ENCODE peak calls at places on chromosomes 4 and X, in ten cellular contexts. I is mucosa of descending colon, M is cardiac muscle cell, R is MCF 10A, A is NCI-H1930, W is ACHN, O is body of pancreas, Y is pancreas, Q is GM03348, E is lung microvascular endothelial cell. B is an unnamed sample.

GRCh38 chr4:147550626-147551250 is 66.5 kb upstream of the TMEM184C start:
- DNase-seq in M (peak), R (peak), Q (peak), E (peak), I (no peak), A (no peak), Y (no peak), O (no peak), W (peak), B (no peak)

GRCh38 chr4:185210102-185210981 is 944 bp downstream of the SNX25 start:
- DNase-seq in O (peak), E (peak), M (peak), R (peak), Y (peak), W (peak), Q (peak), I (peak), A (no peak), B (peak)

GRCh38 chrX:44708470-44708869 is 135.4 kb upstream of the DUSP21 start:
- DNase-seq in E (no peak), W (no peak), O (no peak), I (no peak), R (no peak), M (no peak), Q (no peak), A (no peak), Y (no peak), B (no peak)

GRCh38 chrX:118935352-118935751 is 39.1 kb upstream of the LONRF3 start:
- DNase-seq in R (no peak), W (no peak), M (no peak), I (no peak), E (no peak), Q (no peak), Y (no peak), A (no peak), O (no peak), B (no peak)

GRCh38 chr4:117327491-117327890 is 242.1 kb upstream of the TRAM1L1 start:
- DNase-seq in R (no peak), I (no peak), Q (no peak), O (no peak), M (no peak), A (no peak), W (peak), Y (no peak), E (no peak), B (no peak)

GRCh38 chr4:56468097-56468422 is 643 bp downstream of the SRP72 start:
- DNase-seq in Q (no peak), R (peak), M (peak), O (peak), E (peak), A (no peak), Y (peak), W (peak), I (no peak), B (peak)

GRCh38 chrX:130117166-130117565 is 6.9 kb upstream of the ELF4 start:
- DNase-seq in A (no peak), O (no peak), I (no peak), E (no peak), Q (no peak), Y (no peak), M (no peak), R (no peak), W (no peak), B (no peak)

GRCh38 chrX:135741192-135741715 is 26.7 kb downstream of the CT45A3 start:
- DNase-seq in O (no peak), A (no peak), R (no peak), M (no peak), Q (no peak), W (no peak), I (no peak), Y (no peak), E (no peak), B (no peak)

GRCh38 chrX:15751160-15751819 is 13.2 kb downstream of the CA5B start:
- DNase-seq in R (no peak), I (no peak), Y (no peak), A (no peak), E (peak), M (no peak), O (no peak), Q (peak), W (no peak), B (no peak)

GRCh38 chrX:119790977-119791436 is 423 bp downstream of the RPL39 start:
- DNase-seq in M (peak), A (no peak), E (peak), W (peak), I (peak), Y (peak), R (peak), O (peak), Q (peak), B (peak)

GRCh38 chrX:10086683-10087082 is 70.1 kb upstream of the CLCN4 start:
- DNase-seq in O (no peak), M (no peak), W (no peak), E (no peak), A (no peak), R (no peak), Y (no peak), I (no peak), Q (no peak), B (no peak)

GRCh38 chr4:73817341-73817740 is 19.1 kb upstream of the CXCL6 start:
- DNase-seq in R (no peak), M (no peak), Q (no peak), E (peak), Y (no peak), A (no peak), W (peak), I (no peak), O (no peak), B (no peak)

GRCh38 chr4:89249716-89250361 is 57.8 kb downstream of the GPRIN3 start:
- DNase-seq in Q (no peak), R (no peak), E (no peak), M (no peak), A (no peak), Y (peak), I (no peak), O (peak), W (no peak), B (no peak)

GRCh38 chr4:85595098-85595775 is 120.3 kb downstream of the ARHGAP24 start:
- DNase-seq in E (peak), A (no peak), W (no peak), Q (no peak), O (peak), M (peak), R (no peak), Y (peak), I (no peak), B (no peak)

GRCh38 chr4:182801626-182802025 is 115.6 kb downstream of the DCTD start:
- DNase-seq in O (no peak), E (no peak), I (no peak), R (no peak), M (no peak), Y (no peak), Q (peak), W (no peak), A (no peak), B (no peak)

GRCh38 chr4:163902417-163902816 is 407.9 kb downstream of the TMA16 start:
- DNase-seq in Q (no peak), E (no peak), Y (no peak), I (no peak), R (no peak), W (no peak), A (no peak), O (no peak), M (no peak), B (no peak)

GRCh38 chrX:68685722-68686683 is 38.5 kb downstream of the STARD8 start:
- DNase-seq in I (no peak), E (peak), R (no peak), W (peak), Y (no peak), Q (peak), A (no peak), O (no peak), M (peak), B (no peak)

GRCh38 chr4:42627887-42628646 is 28.8 kb downstream of the ATP8A1 start:
- DNase-seq in Q (no peak), Y (peak), A (no peak), I (peak), R (no peak), M (peak), E (no peak), O (peak), W (no peak), B (no peak)

GRCh38 chr4:174210952-174211490 is 72.4 kb downstream of the FBXO8 start:
- DNase-seq in M (no peak), R (no peak), W (no peak), E (no peak), O (no peak), Q (peak), I (no peak), Y (no peak), A (no peak), B (no peak)

GRCh38 chrX:1215123-1215823 is 2.8 kb upstream of the CRLF2 start:
- DNase-seq in Y (no peak), W (no peak), Q (no peak), M (no peak), R (no peak), E (no peak), O (no peak), I (no peak), A (no peak), B (no peak)

GRCh38 chrX:54171527-54171926 is 11.5 kb downstream of the FAM120C start:
- DNase-seq in R (peak), Q (peak), I (no peak), Y (no peak), W (no peak), A (no peak), E (no peak), M (peak), O (no peak), B (no peak)

GRCh38 chr4:83974111-83974789 is 438.3 kb downstream of the GPAT3 start:
- DNase-seq in E (no peak), Q (no peak), Y (no peak), I (no peak), W (no peak), O (no peak), R (peak), A (no peak), M (no peak), B (no peak)

GRCh38 chr4:73376962-73377361 is 27.1 kb upstream of the ALB start:
- DNase-seq in A (no peak), R (no peak), O (no peak), E (no peak), Q (no peak), Y (no peak), W (no peak), M (no peak), I (no peak), B (no peak)

GRCh38 chrX:8815460-8816065 is 14.4 kb upstream of the FAM9A start:
- DNase-seq in A (peak), I (no peak), Q (peak), W (peak), E (peak), R (peak), O (no peak), Y (no peak), M (peak), B (peak)

GRCh38 chrX:76195579-76195978 is 22.7 kb downstream of the PBDC1 start:
- DNase-seq in Q (no peak), W (no peak), M (no peak), A (no peak), E (no peak), I (no peak), R (no peak), O (no peak), Y (no peak), B (no peak)

B was measured in Caco-2.